ENCODE peak calls at places on chromosomes 7 and 10, in four cellular contexts. I, J, Q and U are unnamed samples.

GRCh38 chr7:16711730-16712129 is 41.8 kb upstream of the TSPAN13 start:
- DNase-seq in I (no peak), J (no peak), Q (no peak), U (no peak)

GRCh38 chr7:95481768-95482167 is 4.0 kb upstream of the ASB4 start:
- DNase-seq in I (no peak), J (no peak), Q (no peak), U (no peak)

GRCh38 chr10:112792487-112793196 is 157.4 kb upstream of the TCF7L2 start:
- DNase-seq in I (no peak), J (no peak), Q (no peak), U (no peak)

GRCh38 chr10:84262190-84262956 is 17.5 kb downstream of the RGR start:
- DNase-seq in I (no peak), J (no peak), Q (no peak), U (no peak)

GRCh38 chr7:136114966-136115762 is 138.0 kb upstream of the MTPN start:
- DNase-seq in I (no peak), J (no peak), Q (peak; percentile 58), U (no peak)

GRCh38 chr7:80257751-80258150 is 123.1 kb downstream of the GNAI1 start:
- DNase-seq in I (no peak), J (no peak), Q (no peak), U (no peak)

GRCh38 chr10:34941471-34942357 is 126.6 kb upstream of the PARD3 start:
- DNase-seq in I (no peak), J (no peak), Q (no peak), U (no peak)

GRCh38 chr10:133238066-133238804 is 580 bp downstream of the VENTX start:
- DNase-seq in I (no peak), J (no peak), Q (no peak), U (no peak)

GRCh38 chr10:53403688-53404087 is 631.1 kb upstream of the MBL2 start:
- DNase-seq in I (peak; percentile 56), J (no peak), Q (peak; percentile 82), U (no peak)

GRCh38 chr10:94006591-94007550 is 13.1 kb downstream of the PLCE1 start:
- DNase-seq in I (no peak), J (no peak), Q (no peak), U (no peak)

GRCh38 chr7:57308631-57309408 is 141.2 kb upstream of the ZNF716 start:
- DNase-seq in I (no peak), J (no peak), Q (no peak), U (no peak)

GRCh38 chr7:70710011-70710480 is 421.9 kb upstream of the GALNT17 start:
- DNase-seq in I (no peak), J (no peak), Q (no peak), U (no peak)

GRCh38 chr10:35606423-35606822 is 1.3 kb downstream of the GJD4 start:
- DNase-seq in I (no peak), J (no peak), Q (no peak), U (no peak)

GRCh38 chr10:113709221-113709838 is 29.6 kb downstream of the CASP7 start:
- DNase-seq in I (no peak), J (no peak), Q (no peak), U (no peak)

GRCh38 chr7:4682621-4683042 is 537 bp downstream of the FOXK1 start:
- DNase-seq in I (peak; percentile 82), J (no peak), Q (peak; percentile 78), U (no peak)

GRCh38 chr7:133945497-133945896 is 181.6 kb upstream of the LRGUK start:
- DNase-seq in I (no peak), J (no peak), Q (no peak), U (no peak)

GRCh38 chr10:12638103-12638502 is 288.8 kb downstream of the CAMK1D start:
- DNase-seq in I (no peak), J (no peak), Q (no peak), U (no peak)

GRCh38 chr10:77391605-77392235 is 245.9 kb downstream of the KCNMA1 start:
- DNase-seq in I (peak; percentile 67), J (peak; percentile 86), Q (peak; percentile 75), U (no peak)

GRCh38 chr10:124059552-124059951 is 33.8 kb downstream of the CHST15 start:
- DNase-seq in I (no peak), J (no peak), Q (no peak), U (no peak)

GRCh38 chr10:52040486-52040885 is 273.6 kb upstream of the DKK1 start:
- DNase-seq in I (no peak), J (no peak), Q (no peak), U (no peak)

GRCh38 chr10:58892039-58892665 is 284.3 kb upstream of the PHYHIPL start:
- DNase-seq in I (no peak), J (no peak), Q (no peak), U (no peak)

GRCh38 chr10:100687143-100687953 is 58.0 kb upstream of the PAX2 start:
- DNase-seq in I (no peak), J (no peak), Q (no peak), U (no peak)

GRCh38 chr10:119933179-119933578 is 40.6 kb downstream of the SEC23IP start:
- DNase-seq in I (no peak), J (no peak), Q (no peak), U (no peak)

GRCh38 chr10:78310481-78311080 is 276.9 kb downstream of the RPS24 start:
- DNase-seq in I (no peak), J (peak; percentile 58), Q (no peak), U (peak; percentile 39)

GRCh38 chr7:138491612-138492386 is 31.7 kb downstream of the TRIM24 start:
- DNase-seq in I (no peak), J (no peak), Q (no peak), U (no peak)

GRCh38 chr7:54115028-54115763 is 427.0 kb upstream of the VSTM2A start:
- DNase-seq in I (no peak), J (no peak), Q (no peak), U (no peak)

GRCh38 chr10:44830022-44830421 is 81.1 kb upstream of the TMEM72 start:
- DNase-seq in I (no peak), J (no peak), Q (no peak), U (no peak)

GRCh38 chr7:48875300-48875916 is 48.9 kb upstream of the CDC14C start:
- DNase-seq in I (peak; percentile 54), J (no peak), Q (peak; percentile 55), U (no peak)

GRCh38 chr7:48872548-48872947 is 51.8 kb upstream of the CDC14C start:
- DNase-seq in I (no peak), J (no peak), Q (no peak), U (no peak)

DNA sequence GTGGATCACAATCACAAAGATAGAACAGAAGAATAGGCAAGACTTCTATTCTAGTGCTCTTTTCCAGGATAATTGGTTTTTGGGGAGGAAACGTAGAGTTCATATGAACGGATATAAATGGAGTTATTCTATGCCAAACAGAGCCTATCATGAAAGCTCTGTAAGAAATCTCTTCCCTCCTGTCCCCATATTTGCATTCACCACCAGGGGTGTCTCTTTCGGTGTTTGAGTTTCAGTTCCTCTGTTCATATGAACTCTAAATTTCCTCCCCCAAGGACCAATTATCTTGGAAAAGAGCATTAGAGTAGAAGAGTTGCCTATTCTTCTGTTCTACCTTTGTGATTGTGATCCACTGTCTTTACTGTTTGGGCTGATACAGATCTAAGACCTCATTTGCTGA is 48.3 kb upstream of the CDC14C start:
- DNase-seq in I (no peak), J (no peak), Q (no peak), U (no peak)
- TF ChIP-seq CTCF in I (no peak), J (no peak), Q (no peak), U (no peak)

GRCh38 chr10:48556065-48556464 is 48.8 kb downstream of the ARHGAP22 start:
- DNase-seq in I (no peak), J (no peak), Q (no peak), U (no peak)
- TF ChIP-seq CTCF in I (no peak), J (no peak), Q (no peak), U (no peak)

DNA sequence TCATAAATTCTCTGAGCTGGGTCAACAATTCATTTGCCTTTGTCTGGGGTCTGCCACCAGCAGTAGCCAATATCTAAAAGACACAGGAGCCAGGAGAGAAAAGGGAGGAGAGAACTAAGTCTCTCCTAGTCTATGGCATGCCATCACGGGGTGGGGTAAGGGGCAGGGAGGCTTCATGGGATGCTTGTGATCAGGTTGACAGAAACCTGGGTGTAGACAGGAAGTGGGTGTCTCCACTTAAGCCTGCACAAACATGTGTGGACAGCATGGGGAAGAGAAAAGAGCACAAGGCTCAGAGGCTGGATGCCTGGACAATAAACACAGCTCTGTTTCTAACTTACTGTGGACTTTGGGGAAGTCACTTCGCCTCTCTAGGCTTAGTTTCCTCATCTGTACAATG is 11.5 kb upstream of the C10orf53 start:
- DNase-seq in I (no peak), J (peak; percentile 3), Q (no peak), U (no peak)
- TF ChIP-seq CTCF in I (no peak), J (no peak), Q (no peak), U (no peak)

GRCh38 chr7:150733734-150734095 is 3.5 kb upstream of the GIMAP5 start:
- DNase-seq in I (no peak), J (no peak), Q (no peak), U (no peak)
- TF ChIP-seq CTCF in I (no peak), J (no peak), Q (no peak), U (no peak)

GRCh38 chr10:70889291-70889690 is 926 bp upstream of the PCBD1 start:
- DNase-seq in I (no peak), J (no peak), Q (no peak), U (no peak)
- TF ChIP-seq CTCF in I (no peak), J (no peak), Q (no peak), U (no peak)

DNA sequence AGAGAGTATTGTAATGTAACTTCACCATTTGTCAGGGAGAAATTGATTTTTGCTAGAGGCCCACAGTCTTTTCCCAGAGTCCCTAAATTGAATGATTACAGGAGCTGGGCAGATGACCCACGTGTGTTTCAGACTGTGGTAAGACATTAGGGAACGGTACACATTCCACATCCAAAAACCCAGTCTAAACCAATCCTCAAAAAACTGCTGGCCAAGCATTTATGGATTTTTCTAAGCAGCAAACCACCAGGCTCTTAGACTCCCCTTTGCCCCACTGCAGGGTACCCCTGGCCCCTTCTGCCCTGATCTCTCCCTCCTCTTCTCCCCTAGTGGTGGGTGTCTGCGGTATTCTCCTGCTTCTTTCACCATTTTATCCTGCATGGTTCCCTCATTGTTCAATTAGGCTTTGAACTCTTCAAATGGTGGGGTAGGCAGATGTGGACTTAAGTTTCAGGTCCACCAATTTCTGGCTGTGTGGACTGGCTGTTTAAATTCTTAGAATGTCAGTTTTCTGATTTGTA is 135.5 kb upstream of the SORCS3 start:
- DNase-seq in I (no peak), J (no peak), Q (no peak), U (no peak)
- TF ChIP-seq CTCF in I (no peak), J (no peak), Q (no peak), U (peak; percentile 38)

DNA sequence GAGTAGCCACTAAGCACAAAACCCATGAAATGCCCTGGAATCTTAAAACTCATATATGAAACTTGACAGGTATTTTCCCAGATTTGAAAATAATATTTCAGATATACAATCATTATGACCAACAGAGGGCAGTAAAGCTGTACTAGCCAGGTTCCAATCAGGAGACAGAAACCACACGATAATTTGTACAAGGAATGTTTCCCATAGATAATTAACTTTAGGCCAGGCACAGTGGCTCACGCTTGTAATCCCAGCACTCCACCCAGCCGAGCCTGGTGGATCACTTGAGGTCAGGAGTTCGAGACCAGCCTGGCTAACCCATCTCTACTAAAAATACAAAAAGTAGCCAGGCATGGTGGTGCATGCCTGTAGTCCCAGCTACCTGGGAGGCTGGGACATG is 31.0 kb upstream of the NUB1 start:
- DNase-seq in I (no peak), J (peak; percentile 17), Q (no peak), U (no peak)
- TF ChIP-seq CTCF in I (peak; percentile 34), J (no peak), Q (peak; percentile 42), U (peak; percentile 65)